ENCODE peak calls at places on chromosome 1, in four cellular contexts. J is A673, P is neural progenitor cell, N is PC-9. F is an unnamed sample.
A peak's percentile ranks its signal among the peaks of the same experiment; 100 is the strongest.

GRCh38 chr1:56425494-56425860 is 153.9 kb downstream of the PLPP3 start:
- DNase-seq in J (no peak), P (no peak), N (no peak), F (no peak)

GRCh38 chr1:61056674-61057439 is 25.5 kb upstream of the NFIA start:
- DNase-seq in J (peak; percentile 81), P (peak; percentile 49), N (peak; percentile 38), F (no peak)

GRCh38 chr1:12276225-12276624 is 46.4 kb downstream of the VPS13D start:
- DNase-seq in J (peak; percentile 22), P (peak; percentile 73), N (no peak), F (no peak)

GRCh38 chr1:21238141-21238800 is 52.0 kb downstream of the ECE1 start:
- DNase-seq in J (no peak), P (peak; percentile 70), N (peak; percentile 41), F (no peak)

GRCh38 chr1:99503276-99503747 is 142.6 kb upstream of the PALMD start:
- DNase-seq in J (peak; percentile 34), P (no peak), N (no peak), F (no peak)

GRCh38 chr1:227729881-227730629 is 5.0 kb downstream of the JMJD4 start:
- DNase-seq in J (peak; percentile 64), P (peak; percentile 53), N (peak; percentile 62), F (peak; percentile 50)

GRCh38 chr1:41383094-41383852 is 22.0 kb downstream of the FOXO6 start:
- DNase-seq in J (no peak), P (peak; percentile 52), N (peak; percentile 59), F (no peak)

GRCh38 chr1:182181167-182181572 is 119.7 kb upstream of the ZNF648 start:
- DNase-seq in J (no peak), P (no peak), N (peak; percentile 83), F (no peak)

GRCh38 chr1:81115422-81115821 is 685.3 kb upstream of the ADGRL2 start:
- DNase-seq in J (peak; percentile 86), P (no peak), N (no peak), F (no peak)

GRCh38 chr1:183914283-183914682 is 109.4 kb downstream of the RGL1 start:
- DNase-seq in J (no peak), P (no peak), N (no peak), F (no peak)

GRCh38 chr1:21590116-21590905 is 78.8 kb downstream of the RAP1GAP start:
- DNase-seq in J (peak; percentile 85), P (no peak), N (no peak), F (no peak)

DNA sequence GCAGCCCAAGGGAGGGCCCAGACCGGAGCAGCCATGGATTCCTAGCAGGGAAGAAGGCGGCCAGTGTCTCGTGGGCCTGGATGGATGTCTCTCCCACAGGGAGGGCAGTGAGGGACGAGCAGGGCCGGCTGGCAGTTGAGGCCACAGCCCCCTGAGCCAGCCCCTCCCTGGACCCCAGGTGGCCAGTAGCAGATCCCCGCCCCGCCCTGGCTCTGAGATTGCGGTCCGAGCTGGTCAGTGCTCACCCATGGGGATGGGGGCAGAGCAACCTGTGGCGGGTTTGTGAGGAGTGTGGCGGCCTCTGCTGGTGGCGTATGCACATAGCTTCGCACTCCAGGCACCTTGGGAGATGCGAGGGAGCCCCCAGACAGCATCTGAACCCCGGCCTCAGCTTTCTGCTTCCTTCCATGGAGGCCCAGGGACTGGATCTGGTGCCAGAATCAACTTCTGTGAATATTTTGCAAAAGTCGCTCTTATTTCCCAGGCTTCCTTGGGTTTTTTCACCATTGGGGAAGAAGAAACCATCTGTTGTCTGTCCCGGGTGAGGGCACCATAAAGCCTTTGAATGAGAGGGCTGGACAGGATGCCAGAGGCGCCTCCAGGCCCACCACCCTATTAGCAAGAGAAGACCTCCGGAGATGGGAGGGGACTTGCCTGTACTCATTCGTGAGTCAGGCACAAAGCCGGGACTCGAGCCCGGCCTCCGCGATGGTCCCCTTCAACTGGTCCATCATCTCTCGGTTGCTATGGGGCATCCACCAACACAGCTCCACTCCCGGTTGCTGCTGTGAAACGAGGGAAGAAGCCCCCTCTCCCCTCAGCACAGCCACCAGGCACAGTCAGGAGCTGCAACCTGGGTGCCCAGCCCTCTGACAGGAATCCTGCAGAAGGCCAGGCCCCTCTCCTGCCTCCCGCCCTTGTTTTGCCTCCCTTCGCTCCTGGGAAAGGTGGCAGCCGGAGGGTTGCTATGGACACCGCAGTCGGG is 8.6 kb upstream of the KCNN3 start:
- DNase-seq in J (peak; percentile 71), P (peak; percentile 95), N (peak; percentile 75), F (peak; percentile 68)
- TF ChIP-seq EZH2 in J (no peak), P (no peak), N (no peak), F (no peak)

GRCh38 chr1:206751891-206752290 is 18.7 kb upstream of the IL19 start:
- DNase-seq in J (no peak), P (no peak), N (no peak), F (no peak)

GRCh38 chr1:206745301-206745700 is 25.3 kb upstream of the IL19 start:
- DNase-seq in J (no peak), P (no peak), N (no peak), F (no peak)

GRCh38 chr1:206744683-206745082 is 25.9 kb upstream of the IL19 start:
- DNase-seq in J (no peak), P (no peak), N (no peak), F (no peak)

GRCh38 chr1:206752481-206752880 is 18.1 kb upstream of the IL19 start:
- DNase-seq in J (no peak), P (no peak), N (no peak), F (no peak)

GRCh38 chr1:206748348-206749034 is 22.1 kb upstream of the IL19 start:
- DNase-seq in J (no peak), P (no peak), N (no peak), F (no peak)
- H3K27ac ChIP-seq in J (no peak overlapping the region), P (no peak overlapping the region), N (no peak overlapping the region), F (no peak overlapping the region)

DNA sequence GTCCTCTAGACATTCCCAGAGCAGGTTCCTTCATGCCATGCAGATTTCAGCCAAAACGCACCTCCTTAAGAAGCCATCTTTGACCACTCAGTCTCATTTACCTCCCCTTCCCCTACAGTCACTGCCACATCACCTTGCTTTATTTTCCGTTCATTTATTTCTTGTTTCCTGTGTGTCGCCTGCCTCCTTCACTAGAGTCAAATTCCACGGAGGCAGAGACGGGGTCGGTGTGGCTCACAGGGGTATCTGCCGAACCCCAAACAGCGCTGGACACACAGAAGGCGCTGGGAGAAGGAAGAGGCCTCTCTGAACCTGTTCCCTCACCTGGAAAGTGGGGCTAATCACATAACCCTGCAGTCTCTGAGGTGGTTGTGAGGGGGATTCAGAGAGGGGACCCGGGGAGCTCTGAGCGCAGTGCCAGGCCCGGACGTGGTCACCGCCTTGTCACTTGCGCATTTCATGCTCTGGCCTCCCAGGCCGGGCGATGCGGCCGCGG is 23.6 kb upstream of the DMBX1 start:
- DNase-seq in J (no peak), P (no peak), N (no peak), F (no peak)
- TF ChIP-seq EZH2 in J (no peak), P (peak; percentile 26), N (peak; percentile 47), F (peak; percentile 42)

GRCh38 chr1:16213013-16213412 is 561 bp upstream of the ARHGEF19 start:
- DNase-seq in J (no peak), P (no peak), N (no peak), F (no peak)
- H3K27ac ChIP-seq in J (no peak overlapping the region), P (no peak overlapping the region), N (no peak overlapping the region), F (no peak overlapping the region)

GRCh38 chr1:170663441-170664282 is at the start of gene PRRX1:
- DNase-seq in J (no peak), P (no peak), N (no peak), F (no peak)

GRCh38 chr1:170663011-170663410 is 920 bp upstream of the PRRX1 start:
- DNase-seq in J (no peak), P (peak; percentile 75), N (no peak), F (no peak)

GRCh38 chr1:170665625-170666024 is 1.7 kb downstream of the PRRX1 start:
- DNase-seq in J (no peak), P (peak; percentile 11), N (no peak), F (no peak)

GRCh38 chr1:170664828-170665617 is 1.1 kb downstream of the PRRX1 start:
- DNase-seq in J (no peak), P (peak; percentile 68), N (no peak), F (no peak)

GRCh38 chr1:170664283-170664827 is 424 bp downstream of the PRRX1 start:
- DNase-seq in J (no peak), P (peak; percentile 55), N (no peak), F (no peak)
- TF ChIP-seq EZH2 in J (peak; percentile 83), P (peak; percentile 60), N (no peak), F (no peak)

DNA sequence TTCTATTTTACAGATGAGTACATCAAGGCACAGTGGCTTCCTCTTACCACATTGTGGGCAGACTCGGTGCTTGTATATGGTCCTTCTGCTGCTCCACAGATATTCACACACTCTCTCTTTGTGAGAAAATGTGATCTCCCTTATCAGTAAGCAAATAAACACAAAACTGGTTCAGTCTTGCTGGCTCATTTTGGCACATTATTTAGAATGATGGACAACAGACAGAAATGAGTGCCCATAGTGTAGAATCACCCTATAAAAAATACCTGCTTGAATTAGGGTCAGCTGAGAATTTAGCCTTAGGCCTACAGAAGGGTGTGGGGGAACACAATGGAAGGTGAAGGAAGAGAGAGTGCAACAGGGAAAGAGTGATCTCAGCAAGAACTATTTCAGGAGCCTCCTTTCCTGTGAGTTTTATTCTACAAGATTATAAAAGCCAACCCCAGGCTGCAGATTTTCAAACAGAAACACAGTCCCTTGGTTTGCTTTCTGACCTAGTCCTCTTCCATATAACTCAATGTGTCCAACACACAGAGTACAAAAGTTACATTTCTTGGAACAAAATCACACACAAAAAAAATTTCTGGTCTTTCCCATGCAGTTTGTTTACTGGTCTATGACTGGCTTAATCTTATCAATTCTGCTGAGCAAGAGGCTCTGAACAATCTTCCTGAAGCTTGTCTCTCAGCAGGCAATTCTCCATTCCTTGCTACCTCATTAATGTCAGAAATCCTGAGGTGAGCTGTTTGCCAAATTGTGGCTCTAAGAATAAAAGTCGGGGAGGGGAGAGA is 423.3 kb downstream of the HLX start:
- DNase-seq in J (no peak), P (no peak), N (no peak), F (no peak)
- H3K27ac ChIP-seq in J (no peak overlapping the region), P (no peak overlapping the region), N (no peak overlapping the region), F (no peak overlapping the region)

DNA sequence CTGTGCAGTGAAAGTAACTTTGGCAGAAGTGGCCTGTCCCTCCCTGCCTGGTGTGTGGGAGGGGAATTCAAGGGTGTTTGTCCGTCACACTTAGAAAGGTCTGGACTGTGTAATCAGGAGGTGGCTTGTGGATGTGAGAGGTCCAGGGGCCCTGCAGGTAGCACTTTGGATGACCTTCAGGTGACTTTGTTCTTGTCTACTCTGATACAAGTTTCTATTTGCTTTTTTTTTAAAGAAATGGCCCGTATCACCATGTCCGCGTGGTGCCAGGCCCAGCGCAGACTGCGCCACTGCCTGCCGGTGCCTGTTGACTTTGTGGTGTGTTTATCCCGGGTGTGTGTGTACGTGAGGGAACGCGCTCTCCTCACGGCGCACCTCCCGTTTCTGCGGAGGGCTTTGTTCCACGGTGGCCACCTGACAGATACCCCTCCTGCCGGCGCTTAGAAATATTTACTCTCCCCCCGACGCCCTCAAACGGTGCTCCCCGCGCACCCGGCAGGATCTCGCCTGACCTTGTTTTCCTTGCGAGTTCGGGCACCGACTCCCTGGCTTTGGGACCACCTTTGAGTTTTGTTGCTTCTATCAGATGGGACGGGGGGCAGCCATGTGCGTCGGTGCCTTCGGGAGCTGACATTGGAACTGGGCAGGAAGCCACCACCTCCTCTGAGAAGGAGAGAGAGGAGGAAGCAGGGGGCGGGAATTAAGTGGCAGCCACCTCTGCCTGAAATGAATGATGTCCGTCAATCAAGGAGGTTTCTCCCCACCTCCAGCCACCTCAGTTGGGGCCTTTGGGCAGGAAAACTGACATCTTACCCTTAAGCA is 119.4 kb downstream of the PRDM16 start:
- DNase-seq in J (no peak), P (no peak), N (no peak), F (no peak)
- TF ChIP-seq EZH2 in J (no peak), P (no peak), N (no peak), F (no peak)